ENCODE peak calls at places on chromosomes 1 and 21, in six cellular contexts. E, F, X, V, J and O are unnamed samples.

GRCh38 chr1:54287176-54287650 is 87.2 kb downstream of the MRPL37 start:
- DNase-seq in V (peak; percentile 61), X (no peak), E (peak; percentile 71), J (peak; percentile 89), F (peak; percentile 22), O (peak; percentile 40)

GRCh38 chr21:21163904-21164303 is 165.7 kb downstream of the NCAM2 start:
- DNase-seq in F (no peak), J (peak; percentile 33), X (peak; percentile 5), V (peak; percentile 61), E (peak; percentile 58), O (peak; percentile 29)

GRCh38 chr1:177020861-177021589 is 143.5 kb downstream of the ASTN1 start:
- DNase-seq in V (no peak), X (no peak), F (no peak), J (no peak), E (no peak), O (no peak)

GRCh38 chr1:33641099-33641830 is 168.8 kb downstream of the ZSCAN20 start:
- DNase-seq in V (no peak), F (no peak), E (no peak), X (no peak), J (no peak), O (peak; percentile 26)

GRCh38 chr1:150560011-150560438 is 10.8 kb downstream of the ADAMTSL4 start:
- DNase-seq in E (peak; percentile 50), V (no peak), J (peak; percentile 82), X (no peak), F (no peak), O (peak; percentile 87)

GRCh38 chr21:21148009-21148408 is 149.8 kb downstream of the NCAM2 start:
- DNase-seq in F (no peak), X (no peak), E (no peak), J (no peak), V (no peak), O (no peak)

GRCh38 chr1:158002022-158002629 is 8.7 kb downstream of the KIRREL1 start:
- DNase-seq in V (no peak), X (no peak), J (no peak), F (no peak), E (no peak), O (no peak)

GRCh38 chr1:30378991-30379581 is 344.3 kb downstream of the MATN1 start:
- DNase-seq in E (no peak), V (peak; percentile 80), J (no peak), F (no peak), X (peak; percentile 73), O (no peak)

GRCh38 chr1:20068722-20069121 is 1.3 kb upstream of the PLA2G5 start:
- DNase-seq in E (no peak), J (no peak), X (no peak), V (no peak), F (no peak), O (no peak)

GRCh38 chr1:153610334-153611023 is 2.5 kb downstream of the S100A16 start:
- DNase-seq in X (no peak), E (no peak), V (peak; percentile 53), F (no peak), J (no peak), O (no peak)

GRCh38 chr1:15305366-15305765 is 58.3 kb downstream of the FHAD1 start:
- DNase-seq in V (no peak), F (no peak), E (no peak), X (peak; percentile 68), J (no peak), O (no peak)

GRCh38 chr1:6491480-6491962 is at the start of gene PLEKHG5:
- DNase-seq in F (no peak), E (no peak), X (no peak), V (peak; percentile 36), J (no peak), O (no peak)

GRCh38 chr1:65459397-65459768 is 38.9 kb downstream of the LEPR start:
- DNase-seq in V (no peak), X (no peak), F (no peak), J (no peak), E (peak; percentile 37), O (no peak)

GRCh38 chr1:235930543-235930942 is 63.8 kb upstream of the LYST start:
- DNase-seq in X (no peak), E (no peak), F (no peak), J (no peak), V (no peak), O (no peak)

GRCh38 chr1:158506369-158506987 is 34.5 kb downstream of the OR10R2 start:
- DNase-seq in X (no peak), J (no peak), V (no peak), E (no peak), F (no peak), O (peak; percentile 82)

GRCh38 chr1:118039170-118039569 is 109.6 kb downstream of the WDR3 start:
- DNase-seq in E (no peak), J (no peak), X (no peak), V (no peak), F (no peak), O (no peak)